ENCODE peak calls at places on chromosomes 3 and 15, in ten cellular contexts. H, M, G, D, S, X, Q, Y, E and Z are unnamed samples.

GRCh38 chr3:38168988-38169363 is 3.6 kb downstream of the OXSR1 start:
- DNase-seq in H (no peak), M (no peak), G (no peak), D (no peak), S (no peak), X (peak), Q (no peak), Y (no peak), E (no peak), Z (peak)

GRCh38 chr3:48926425-48927392 is 8.1 kb downstream of the ARIH2 start:
- DNase-seq in H (no peak), M (peak), G (no peak), D (peak), S (no peak), X (peak), Q (no peak), Y (no peak), E (no peak), Z (peak)

GRCh38 chr3:172622916-172623700 is 87.8 kb downstream of the NCEH1 start:
- DNase-seq in H (peak), M (peak), G (no peak), D (peak), S (no peak), X (peak), Q (no peak), Y (peak), E (peak), Z (peak)

GRCh38 chr3:42507751-42508335 is 5.4 kb downstream of the VIPR1 start:
- DNase-seq in H (no peak), M (no peak), G (no peak), D (no peak), S (no peak), X (no peak), Q (no peak), Y (no peak), E (no peak), Z (no peak)

GRCh38 chr3:35931867-35932266 is 292.5 kb downstream of the ARPP21 start:
- DNase-seq in H (no peak), M (no peak), G (no peak), D (no peak), S (no peak), X (no peak), Q (no peak), Y (no peak), E (no peak), Z (no peak)

GRCh38 chr3:111112913-111113312 is 41.3 kb downstream of the NECTIN3 start:
- DNase-seq in H (no peak), M (no peak), G (no peak), D (peak), S (no peak), X (no peak), Q (no peak), Y (no peak), E (no peak), Z (no peak)

GRCh38 chr3:184562146-184562861 is 719 bp downstream of the EPHB3 start:
- DNase-seq in H (no peak), M (no peak), G (no peak), D (peak), S (no peak), X (peak), Q (no peak), Y (no peak), E (no peak), Z (no peak)

GRCh38 chr3:123694377-123695147 is 109.7 kb upstream of the HACD2 start:
- DNase-seq in H (no peak), M (no peak), G (no peak), D (peak), S (no peak), X (no peak), Q (no peak), Y (no peak), E (peak), Z (no peak)

GRCh38 chr3:28150465-28151206 is 90.8 kb upstream of the CMC1 start:
- DNase-seq in H (no peak), M (no peak), G (no peak), D (peak), S (no peak), X (no peak), Q (no peak), Y (no peak), E (no peak), Z (peak)

GRCh38 chr3:146250449-146251382 is at the start of gene PLSCR4:
- DNase-seq in H (peak), M (peak), G (peak), D (peak), S (peak), X (peak), Q (no peak), Y (no peak), E (peak), Z (peak)

GRCh38 chr15:57297163-57297593 is 79.1 kb upstream of the CGNL1 start:
- DNase-seq in H (no peak), M (no peak), G (no peak), D (no peak), S (no peak), X (no peak), Q (no peak), Y (peak), E (no peak), Z (no peak)

GRCh38 chr3:194140520-194141414 is 4.8 kb downstream of the HES1 start:
- DNase-seq in H (peak), M (peak), G (no peak), D (peak), S (peak), X (peak), Q (no peak), Y (no peak), E (peak), Z (peak)

GRCh38 chr3:108180214-108180613 is 42.0 kb downstream of the IFT57 start:
- DNase-seq in H (no peak), M (no peak), G (no peak), D (peak), S (no peak), X (peak), Q (no peak), Y (no peak), E (peak), Z (peak)

GRCh38 chr15:23857028-23857641 is 170.0 kb upstream of the NDN start:
- DNase-seq in H (peak), M (peak), G (no peak), D (peak), S (no peak), X (peak), Q (no peak), Y (no peak), E (peak), Z (peak)

GRCh38 chr15:50943623-50944022 is 35.1 kb downstream of the AP4E1 start:
- DNase-seq in H (no peak), M (no peak), G (no peak), D (no peak), S (no peak), X (no peak), Q (no peak), Y (no peak), E (no peak), Z (peak)

GRCh38 chr3:16917256-16917935 is 32.6 kb downstream of the PLCL2 start:
- DNase-seq in H (no peak), M (no peak), G (no peak), D (no peak), S (no peak), X (peak), Q (no peak), Y (no peak), E (peak), Z (peak)

GRCh38 chr15:75648156-75649000 is 666 bp downstream of the SNX33 start:
- DNase-seq in H (peak), M (peak), G (no peak), D (peak), S (peak), X (no peak), Q (no peak), Y (no peak), E (peak), Z (no peak)

GRCh38 chr3:32569540-32570425 is 875 bp downstream of the DYNC1LI1 start:
- DNase-seq in H (peak), M (peak), G (no peak), D (peak), S (peak), X (peak), Q (no peak), Y (peak), E (peak), Z (peak)

GRCh38 chr15:36877796-36878744 is 222.3 kb downstream of the MEIS2 start:
- DNase-seq in H (no peak), M (peak), G (no peak), D (no peak), S (peak), X (no peak), Q (no peak), Y (no peak), E (no peak), Z (no peak)

GRCh38 chr3:122021037-122021436 is 1.0 kb downstream of the ILDR1 start:
- DNase-seq in H (no peak), M (no peak), G (no peak), D (no peak), S (no peak), X (no peak), Q (no peak), Y (no peak), E (no peak), Z (no peak)

GRCh38 chr3:194711913-194712312 is 26.2 kb downstream of the FAM43A start:
- DNase-seq in H (no peak), M (peak), G (peak), D (peak), S (no peak), X (peak), Q (peak), Y (no peak), E (peak), Z (peak)

GRCh38 chr3:154979327-154979726 is 100.8 kb upstream of the MME start:
- DNase-seq in H (no peak), M (no peak), G (no peak), D (no peak), S (no peak), X (no peak), Q (no peak), Y (no peak), E (no peak), Z (no peak)

GRCh38 chr15:73584699-73585420 is 48.3 kb downstream of the NPTN start:
- DNase-seq in H (no peak), M (no peak), G (no peak), D (no peak), S (no peak), X (no peak), Q (no peak), Y (no peak), E (no peak), Z (no peak)

GRCh38 chr3:45684327-45684892 is 4.8 kb upstream of the SACM1L start:
- DNase-seq in H (no peak), M (no peak), G (no peak), D (no peak), S (no peak), X (no peak), Q (no peak), Y (no peak), E (no peak), Z (no peak)

GRCh38 chr15:101522621-101523559 is 33.4 kb upstream of the PCSK6 start:
- DNase-seq in H (no peak), M (no peak), G (no peak), D (no peak), S (no peak), X (no peak), Q (no peak), Y (no peak), E (no peak), Z (no peak)

GRCh38 chr3:31721709-31722108 is 189.0 kb downstream of the STT3B start:
- DNase-seq in H (no peak), M (no peak), G (no peak), D (no peak), S (no peak), X (no peak), Q (no peak), Y (no peak), E (no peak), Z (peak)

GRCh38 chr3:182717216-182717615 is 76.1 kb upstream of the ATP11B start:
- DNase-seq in H (no peak), M (no peak), G (no peak), D (no peak), S (no peak), X (peak), Q (no peak), Y (peak), E (no peak), Z (no peak)

GRCh38 chr15:60389261-60390077 is 8.3 kb downstream of the ANXA2 start:
- DNase-seq in H (no peak), M (no peak), G (no peak), D (peak), S (no peak), X (no peak), Q (no peak), Y (no peak), E (peak), Z (peak)

GRCh38 chr15:98776607-98777281 is 128.4 kb downstream of the IGF1R start:
- DNase-seq in H (peak), M (peak), G (no peak), D (peak), S (peak), X (no peak), Q (no peak), Y (no peak), E (peak), Z (no peak)

GRCh38 chr15:54273928-54274327 is 295.7 kb downstream of the UNC13C start:
- DNase-seq in H (no peak), M (peak), G (no peak), D (no peak), S (no peak), X (no peak), Q (no peak), Y (peak), E (no peak), Z (no peak)

GRCh38 chr3:42745776-42746454 is 27.1 kb downstream of the CCDC13 start:
- DNase-seq in H (no peak), M (no peak), G (no peak), D (peak), S (no peak), X (peak), Q (no peak), Y (no peak), E (no peak), Z (no peak)

GRCh38 chr3:39937874-39938273 is 128.5 kb downstream of the MYRIP start:
- DNase-seq in H (no peak), M (no peak), G (no peak), D (no peak), S (no peak), X (no peak), Q (no peak), Y (no peak), E (no peak), Z (no peak)

GRCh38 chr3:109098245-109098644 is 19.7 kb downstream of the MORC1 start:
- DNase-seq in H (peak), M (peak), G (peak), D (no peak), S (no peak), X (peak), Q (no peak), Y (peak), E (no peak), Z (peak)

GRCh38 chr3:178205750-178206149 is 330.5 kb upstream of the KCNMB2 start:
- DNase-seq in H (no peak), M (no peak), G (no peak), D (no peak), S (no peak), X (no peak), Q (peak), Y (no peak), E (peak), Z (no peak)

GRCh38 chr3:110680365-110680909 is 391.2 kb upstream of the NECTIN3 start:
- DNase-seq in H (no peak), M (no peak), G (no peak), D (no peak), S (no peak), X (peak), Q (no peak), Y (no peak), E (no peak), Z (peak)

GRCh38 chr3:38005076-38006020 is 14.8 kb downstream of the VILL start:
- DNase-seq in H (no peak), M (no peak), G (no peak), D (no peak), S (peak), X (peak), Q (no peak), Y (no peak), E (peak), Z (no peak)

GRCh38 chr15:67013696-67014095 is 51.7 kb upstream of the SMAD3 start:
- DNase-seq in H (no peak), M (no peak), G (no peak), D (peak), S (peak), X (no peak), Q (no peak), Y (no peak), E (peak), Z (peak)

GRCh38 chr3:152230367-152230766 is 38.4 kb upstream of the MBNL1 start:
- DNase-seq in H (no peak), M (no peak), G (no peak), D (no peak), S (no peak), X (no peak), Q (no peak), Y (no peak), E (no peak), Z (peak)

GRCh38 chr3:192516850-192517249 is 210.5 kb downstream of the FGF12 start:
- DNase-seq in H (no peak), M (no peak), G (no peak), D (no peak), S (no peak), X (no peak), Q (no peak), Y (no peak), E (no peak), Z (no peak)

GRCh38 chr3:192514754-192515660 is 212.3 kb downstream of the FGF12 start:
- DNase-seq in H (no peak), M (peak), G (no peak), D (no peak), S (peak), X (no peak), Q (no peak), Y (no peak), E (no peak), Z (no peak)

GRCh38 chr3:192515661-192516040 is 211.7 kb downstream of the FGF12 start:
- DNase-seq in H (no peak), M (no peak), G (no peak), D (no peak), S (no peak), X (no peak), Q (no peak), Y (no peak), E (no peak), Z (no peak)

GRCh38 chr3:192514081-192514753 is 213.1 kb downstream of the FGF12 start:
- DNase-seq in H (peak), M (peak), G (no peak), D (no peak), S (peak), X (peak), Q (no peak), Y (no peak), E (peak), Z (peak)
- H3K4me3 ChIP-seq in H (no peak), M (peak), G (no peak), D (peak), S (peak), X (no peak), Q (no peak), Y (no peak), E (peak), Z (no peak)

DNA sequence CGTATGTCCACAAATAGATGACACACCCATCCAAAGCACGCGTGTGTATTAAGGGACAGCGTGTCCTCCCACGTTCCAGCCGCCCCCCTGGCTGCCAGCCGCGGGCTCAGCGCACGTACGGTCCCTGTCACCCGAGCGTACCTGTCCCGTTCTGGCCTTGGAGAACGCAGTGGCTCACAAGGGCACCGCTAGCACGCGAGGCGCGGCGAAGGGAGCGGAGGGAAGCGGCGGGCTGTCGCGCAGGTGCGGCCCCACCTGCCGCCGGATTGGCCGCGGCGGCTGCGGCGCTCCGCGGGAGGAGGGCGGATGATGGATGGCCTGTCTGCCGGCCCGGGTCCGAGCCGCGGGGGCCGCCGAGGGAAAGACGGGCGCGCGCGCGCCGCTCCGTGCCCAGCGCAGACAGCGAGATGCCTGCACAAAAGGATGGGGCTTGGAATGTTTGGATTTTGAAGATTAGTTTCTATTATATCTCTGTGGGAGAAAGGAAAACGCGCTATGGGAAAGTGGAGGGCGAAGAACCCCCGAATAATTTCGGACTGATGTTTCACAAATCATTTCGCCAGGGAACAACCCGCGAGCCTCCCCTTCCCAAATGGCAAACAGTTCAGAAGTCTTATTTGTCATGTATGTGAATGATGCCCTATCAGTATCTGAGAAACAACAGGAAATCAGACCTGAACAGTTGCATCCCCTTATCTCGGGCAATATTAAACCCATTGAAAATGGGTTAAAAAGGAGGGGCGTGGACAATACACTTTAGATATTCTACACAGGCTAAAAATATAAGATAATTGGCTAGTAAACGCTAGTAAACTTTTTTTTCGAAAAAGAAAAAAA is 1003.6 kb upstream of the NR2F2 start:
- DNase-seq in H (no peak), M (peak), G (no peak), D (peak), S (peak), X (no peak), Q (no peak), Y (no peak), E (no peak), Z (no peak)
- H3K4me3 ChIP-seq in H (no peak), M (peak), G (no peak), D (peak), S (peak), X (no peak), Q (peak), Y (no peak), E (peak), Z (no peak)

GRCh38 chr3:139540686-139541085 is 1.1 kb upstream of the RBP1 start:
- DNase-seq in H (no peak), M (no peak), G (no peak), D (no peak), S (no peak), X (no peak), Q (no peak), Y (no peak), E (no peak), Z (no peak)
- H3K4me3 ChIP-seq in H (no peak), M (peak), G (peak), D (no peak), S (no peak), X (no peak), Q (no peak), Y (no peak), E (peak), Z (no peak)

GRCh38 chr3:131221731-131222130 is 159.8 kb upstream of the NUDT16 start:
- DNase-seq in H (no peak), M (no peak), G (no peak), D (peak), S (no peak), X (peak), Q (peak), Y (no peak), E (peak), Z (peak)

GRCh38 chr3:131218196-131218595 is 163.4 kb upstream of the NUDT16 start:
- DNase-seq in H (no peak), M (no peak), G (no peak), D (peak), S (no peak), X (peak), Q (no peak), Y (no peak), E (peak), Z (peak)

GRCh38 chr3:131216340-131216739 is 165.2 kb upstream of the NUDT16 start:
- DNase-seq in H (no peak), M (no peak), G (no peak), D (peak), S (no peak), X (peak), Q (no peak), Y (no peak), E (no peak), Z (no peak)

GRCh38 chr3:131217296-131217741 is 164.3 kb upstream of the NUDT16 start:
- DNase-seq in H (no peak), M (no peak), G (no peak), D (peak), S (no peak), X (peak), Q (no peak), Y (no peak), E (peak), Z (peak)

DNA sequence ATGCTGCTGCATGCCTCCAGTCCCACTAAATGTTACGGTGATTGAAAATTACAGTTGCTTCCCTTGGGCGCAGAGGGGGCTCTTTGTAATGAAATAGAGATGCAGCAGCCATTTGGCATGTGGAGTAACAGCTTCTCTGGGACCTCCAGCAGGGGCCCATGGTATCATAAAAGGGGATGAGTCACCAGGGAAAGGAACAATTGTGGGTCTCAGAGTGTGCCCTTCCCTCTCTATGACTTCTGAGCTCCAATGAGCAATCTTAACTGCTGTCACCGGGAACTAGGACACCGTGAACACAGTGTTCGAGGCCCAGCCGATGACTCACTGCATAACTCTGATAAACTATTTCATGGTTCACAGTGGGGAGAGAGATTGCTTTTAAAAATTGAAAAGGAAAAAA is 164.8 kb upstream of the NUDT16 start:
- DNase-seq in H (peak), M (no peak), G (peak), D (peak), S (no peak), X (peak), Q (no peak), Y (no peak), E (peak), Z (peak)
- H3K4me3 ChIP-seq in H (no peak), M (no peak), G (peak), D (peak), S (no peak), X (peak), Q (no peak), Y (no peak), E (no peak), Z (no peak)